ENCODE peak calls at places on chromosome 21, in four cellular contexts. S is sciatic nerve, D is mesothelial cell of epicardium, V is Panc1. H is an unnamed sample.

GRCh38 chr21:45365608-45366241 is 39.2 kb upstream of the COL18A1 start:
- DNase-seq in S (no peak), V (no peak), D (no peak), H (no peak)

GRCh38 chr21:33858672-33859372 is 56.8 kb downstream of the ATP5PO start:
- DNase-seq in S (no peak), D (no peak), V (no peak), H (no peak)

GRCh38 chr21:36847189-36847588 is 119.3 kb downstream of the HLCS start:
- DNase-seq in S (no peak), D (no peak), V (no peak), H (no peak)

GRCh38 chr21:18529253-18529652 is 125.7 kb upstream of the TMPRSS15 start:
- DNase-seq in D (no peak), V (peak; percentile 8), S (no peak), H (no peak)

GRCh38 chr21:38097789-38098188 is 159.0 kb upstream of the KCNJ15 start:
- DNase-seq in D (no peak), S (no peak), V (no peak), H (no peak)

GRCh38 chr21:27802816-27803475 is 836.1 kb upstream of the ADAMTS5 start:
- DNase-seq in S (no peak), D (no peak), V (no peak), H (peak; percentile 38)

GRCh38 chr21:41185802-41186201 is 17.8 kb downstream of the BACE2 start:
- DNase-seq in D (no peak), S (no peak), V (no peak), H (no peak)

GRCh38 chr21:17780539-17780938 is 38.6 kb downstream of the C21orf91 start:
- DNase-seq in V (no peak), S (no peak), D (no peak), H (no peak)

H was measured in glutamatergic neuron.